ENCODE peak calls at places on chromosomes 16 and 17, in six cellular contexts. T, O, S, W, Q and L are unnamed samples.
A peak's percentile ranks its signal among the peaks of the same experiment; 100 is the strongest.

GRCh38 chr17:9646556-9646905 is 1.2 kb downstream of the USP43 start:
- DNase-seq in T (no peak), O (no peak), S (no peak), W (no peak), Q (no peak), L (no peak)

GRCh38 chr16:79756571-79756970 is 156.0 kb upstream of the MAF start:
- DNase-seq in T (no peak), O (no peak), S (no peak), W (no peak), Q (no peak), L (no peak)

GRCh38 chr17:59115474-59115873 is 8.8 kb upstream of the TRIM37 start:
- DNase-seq in T (no peak), O (no peak), S (no peak), W (no peak), Q (no peak), L (no peak)

GRCh38 chr16:75506567-75506966 is 11.3 kb upstream of the CHST6 start:
- DNase-seq in T (no peak), O (peak; percentile 46), S (no peak), W (no peak), Q (no peak), L (no peak)

GRCh38 chr17:51435171-51435552 is 174.8 kb downstream of the UTP18 start:
- DNase-seq in T (peak; percentile 62), O (no peak), S (no peak), W (no peak), Q (no peak), L (no peak)

GRCh38 chr16:19618876-19619275 is 63.4 kb downstream of the VPS35L start:
- DNase-seq in T (no peak), O (no peak), S (no peak), W (no peak), Q (no peak), L (no peak)

GRCh38 chr16:30764816-30765465 is 2.8 kb downstream of the RNF40 start:
- DNase-seq in T (no peak), O (no peak), S (no peak), W (no peak), Q (no peak), L (no peak)

GRCh38 chr16:74169687-74170522 is 126.7 kb upstream of the PSMD7 start:
- DNase-seq in T (no peak), O (no peak), S (no peak), W (peak; percentile 8), Q (no peak), L (no peak)

GRCh38 chr16:67936124-67936875 is at the start of gene PSMB10:
- DNase-seq in T (peak; percentile 19), O (peak; percentile 52), S (no peak), W (peak; percentile 70), Q (no peak), L (peak; percentile 30)

GRCh38 chr16:638836-639235 is 2.7 kb upstream of the METTL26 start:
- DNase-seq in T (no peak), O (no peak), S (no peak), W (no peak), Q (no peak), L (no peak)

GRCh38 chr16:80938035-80938927 is 68.4 kb downstream of the CMC2 start:
- DNase-seq in T (no peak), O (no peak), S (no peak), W (no peak), Q (no peak), L (no peak)

GRCh38 chr16:10951016-10951415 is 6.7 kb downstream of the CLEC16A start:
- DNase-seq in T (no peak), O (no peak), S (no peak), W (no peak), Q (no peak), L (no peak)

GRCh38 chr16:89290887-89291286 is 73.4 kb downstream of the ZNF778 start:
- DNase-seq in T (no peak), O (no peak), S (no peak), W (no peak), Q (no peak), L (no peak)

GRCh38 chr17:71802663-71803062 is 318.2 kb upstream of the SOX9 start:
- DNase-seq in T (no peak), O (no peak), S (no peak), W (no peak), Q (no peak), L (no peak)

GRCh38 chr16:75640598-75640997 is 6.9 kb downstream of the KARS1 start:
- DNase-seq in T (no peak), O (no peak), S (no peak), W (no peak), Q (no peak), L (no peak)

GRCh38 chr16:3879887-3880564 is 487 bp downstream of the CREBBP start:
- DNase-seq in T (peak; percentile 66), O (peak; percentile 72), S (peak; percentile 58), W (peak; percentile 83), Q (peak; percentile 87), L (peak; percentile 60)

GRCh38 chr16:57786632-57787518 is 15.4 kb downstream of the KIFC3 start:
- DNase-seq in T (no peak), O (peak; percentile 54), S (no peak), W (no peak), Q (no peak), L (no peak)

GRCh38 chr17:63349478-63350000 is 96.6 kb downstream of the CYB561 start:
- DNase-seq in T (no peak), O (no peak), S (no peak), W (no peak), Q (no peak), L (no peak)